ENCODE peak calls at places on chromosomes 3 and 15, in four cellular contexts. One of them, this sample, is unnamed.

GRCh38 chr3:188421836-188422540 is 268.0 kb downstream of the LPP start:
- DNase-seq in H1: no peak
- DNase-seq in esophagus muscularis mucosa: no peak
- DNase-seq in suprapubic skin: no peak
- DNase-seq in this sample: no peak

GRCh38 chr15:100341662-100342560 is at the start of gene ADAMTS17:
- DNase-seq in esophagus muscularis mucosa: peak
- DNase-seq in suprapubic skin: peak
- DNase-seq in H1: peak
- DNase-seq in this sample: peak

GRCh38 chr15:101115887-101116680 is 135.8 kb downstream of the CHSY1 start:
- DNase-seq in suprapubic skin: no peak
- DNase-seq in esophagus muscularis mucosa: no peak
- DNase-seq in H1: no peak
- DNase-seq in this sample: no peak

GRCh38 chr3:36959821-36960220 is 15.0 kb upstream of the TRANK1 start:
- DNase-seq in H1: no peak
- DNase-seq in esophagus muscularis mucosa: no peak
- DNase-seq in suprapubic skin: no peak
- DNase-seq in this sample: no peak

GRCh38 chr15:57646057-57646456 is 54.4 kb downstream of the MYZAP start:
- DNase-seq in esophagus muscularis mucosa: peak
- DNase-seq in H1: no peak
- DNase-seq in suprapubic skin: no peak
- DNase-seq in this sample: no peak

GRCh38 chr3:37722477-37722876 is 139.2 kb upstream of the CTDSPL start:
- DNase-seq in esophagus muscularis mucosa: no peak
- DNase-seq in suprapubic skin: no peak
- DNase-seq in H1: no peak
- DNase-seq in this sample: no peak

GRCh38 chr15:57411945-57412768 is 35.9 kb downstream of the CGNL1 start:
- DNase-seq in suprapubic skin: no peak
- DNase-seq in H1: no peak
- DNase-seq in esophagus muscularis mucosa: no peak
- DNase-seq in this sample: no peak

GRCh38 chr15:37035349-37035748 is 65.0 kb downstream of the MEIS2 start:
- DNase-seq in esophagus muscularis mucosa: no peak
- DNase-seq in suprapubic skin: no peak
- DNase-seq in H1: no peak
- DNase-seq in this sample: no peak

GRCh38 chr15:83278191-83278590 is 6.3 kb downstream of the BNC1 start:
- DNase-seq in suprapubic skin: no peak
- DNase-seq in H1: no peak
- DNase-seq in esophagus muscularis mucosa: peak
- DNase-seq in this sample: no peak

GRCh38 chr3:112293368-112294321 is at the start of gene SLC9C1:
- DNase-seq in H1: peak
- DNase-seq in esophagus muscularis mucosa: no peak
- DNase-seq in suprapubic skin: no peak
- DNase-seq in this sample: peak

GRCh38 chr15:94266789-94267188 is 35.4 kb downstream of the MCTP2 start:
- DNase-seq in suprapubic skin: no peak
- DNase-seq in H1: no peak
- DNase-seq in esophagus muscularis mucosa: no peak
- DNase-seq in this sample: no peak

GRCh38 chr15:40105517-40106202 is 3.0 kb downstream of the BMF start:
- DNase-seq in suprapubic skin: no peak
- DNase-seq in H1: no peak
- DNase-seq in esophagus muscularis mucosa: no peak
- DNase-seq in this sample: no peak

DNA sequence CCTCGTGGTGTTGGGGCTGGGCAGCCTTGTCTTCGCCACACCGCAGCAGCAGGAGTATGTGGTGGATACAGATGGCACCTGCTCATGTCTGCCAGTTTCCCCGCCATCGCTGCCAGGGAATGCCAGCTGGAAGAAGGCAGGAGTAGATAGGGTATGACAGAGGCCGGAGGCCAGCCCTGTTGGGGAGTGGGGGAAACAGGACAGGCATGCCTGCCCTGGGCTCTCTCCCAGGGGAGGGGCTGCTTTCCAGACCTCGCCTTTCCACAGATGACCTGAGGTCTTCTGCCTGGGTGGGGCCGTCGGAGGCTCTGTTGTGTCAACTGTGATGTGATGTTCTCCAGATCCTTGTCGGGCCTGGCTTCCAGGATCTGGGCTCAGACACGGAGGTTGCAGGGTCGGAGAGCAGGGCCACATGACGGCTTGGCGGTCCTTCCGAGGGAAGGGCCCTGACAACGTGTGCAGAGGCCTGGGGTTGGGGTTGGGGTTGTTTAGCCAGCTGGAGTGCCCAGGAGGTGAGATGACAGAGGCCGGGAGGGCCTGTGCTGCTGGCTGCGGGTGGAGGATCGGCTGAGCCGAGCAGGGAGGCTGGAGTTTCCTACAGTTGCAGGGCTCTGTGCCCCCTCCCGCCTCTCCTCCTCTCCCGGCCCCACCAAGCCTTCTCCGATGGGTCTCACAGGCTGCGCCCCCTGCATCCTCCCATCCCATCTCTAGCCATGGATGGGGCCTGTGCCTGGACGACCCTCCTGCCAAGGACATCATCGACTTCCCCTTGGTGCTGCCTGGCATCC is 102.0 kb downstream of the TBC1D2B start:
- DNase-seq in H1: peak
- DNase-seq in esophagus muscularis mucosa: no peak
- DNase-seq in suprapubic skin: peak
- DNase-seq in this sample: no peak
- TF ChIP-seq POLR2AphosphoS5 in H1: no peak
- TF ChIP-seq POLR2AphosphoS5 in esophagus muscularis mucosa: peak
- TF ChIP-seq POLR2AphosphoS5 in suprapubic skin: no peak
- TF ChIP-seq POLR2AphosphoS5 in this sample: no peak

GRCh38 chr15:63497642-63498100 is 6.7 kb upstream of the USP3 start:
- DNase-seq in esophagus muscularis mucosa: no peak
- DNase-seq in H1: no peak
- DNase-seq in suprapubic skin: no peak
- DNase-seq in this sample: no peak
- TF ChIP-seq POLR2AphosphoS5 in esophagus muscularis mucosa: peak
- TF ChIP-seq POLR2AphosphoS5 in H1: no peak
- TF ChIP-seq POLR2AphosphoS5 in suprapubic skin: no peak
- TF ChIP-seq POLR2AphosphoS5 in this sample: no peak

DNA sequence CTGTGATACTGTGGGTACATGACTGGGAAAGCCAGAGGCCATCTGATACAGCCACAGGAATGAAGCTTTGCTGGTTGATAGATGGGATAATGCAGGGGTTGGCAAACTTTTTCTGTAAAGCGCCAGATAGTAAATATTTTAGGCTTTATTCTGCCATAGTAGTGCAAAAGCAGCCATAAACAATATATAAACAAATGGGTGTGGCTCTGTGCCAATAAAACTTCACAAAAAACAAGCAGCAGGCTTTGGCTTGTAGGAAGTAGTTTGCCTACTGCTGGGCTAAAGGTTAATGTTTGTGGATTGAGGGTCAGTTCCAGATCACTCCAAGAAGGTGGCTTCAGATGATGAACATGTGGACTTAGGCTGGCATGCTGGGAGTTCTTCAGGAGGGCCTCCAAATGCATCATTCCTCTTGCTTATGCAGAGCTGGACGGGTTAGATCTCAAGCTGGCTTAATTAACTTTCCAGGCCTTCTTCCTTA is 305.7 kb downstream of the RPLP1 start:
- DNase-seq in suprapubic skin: no peak
- DNase-seq in esophagus muscularis mucosa: peak
- DNase-seq in H1: no peak
- DNase-seq in this sample: no peak
- TF ChIP-seq POLR2AphosphoS5 in suprapubic skin: no peak
- TF ChIP-seq POLR2AphosphoS5 in esophagus muscularis mucosa: no peak
- TF ChIP-seq POLR2AphosphoS5 in H1: no peak
- TF ChIP-seq POLR2AphosphoS5 in this sample: no peak

DNA sequence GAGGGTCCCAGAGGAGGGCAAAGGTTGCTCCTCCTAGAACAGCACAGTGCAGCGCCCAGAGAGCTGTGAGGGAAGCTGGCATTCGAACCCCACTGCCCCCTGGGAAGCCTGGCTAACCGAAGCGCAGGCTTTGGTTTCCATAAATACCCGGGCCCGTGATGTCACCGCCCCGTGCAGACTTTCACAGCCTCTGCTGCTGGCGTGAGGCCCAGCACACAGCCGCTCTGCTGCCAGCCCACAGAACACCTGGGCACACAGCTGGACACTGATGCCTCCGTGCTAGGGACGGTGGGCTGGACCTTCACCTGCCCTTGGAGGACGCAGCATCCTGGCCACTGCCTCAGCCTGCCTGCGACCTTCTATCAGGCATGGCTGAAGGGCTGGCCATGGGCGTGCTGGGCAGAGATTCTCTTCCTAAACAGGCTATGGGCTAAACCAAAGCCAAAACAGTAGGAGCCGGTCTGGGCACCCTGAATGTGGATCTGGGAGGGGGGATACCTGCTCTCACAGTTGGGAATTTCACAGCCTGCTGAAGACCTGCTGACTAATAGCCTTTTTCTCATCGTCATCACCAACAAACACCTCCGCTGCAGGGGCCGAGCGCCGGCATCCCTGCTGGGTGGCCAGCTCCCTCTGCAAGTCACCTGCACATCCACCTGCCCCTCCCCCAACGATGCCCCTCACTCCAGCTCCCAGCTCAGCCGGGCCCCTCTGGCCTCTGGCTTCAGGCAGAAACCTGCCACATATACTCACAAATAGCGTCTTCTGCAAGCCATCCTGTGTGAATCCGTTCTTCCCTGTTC is 789 bp downstream of the IQSEC1 start:
- DNase-seq in H1: peak
- DNase-seq in suprapubic skin: no peak
- DNase-seq in esophagus muscularis mucosa: no peak
- DNase-seq in this sample: no peak
- TF ChIP-seq POLR2AphosphoS5 in H1: no peak
- TF ChIP-seq POLR2AphosphoS5 in suprapubic skin: no peak
- TF ChIP-seq POLR2AphosphoS5 in esophagus muscularis mucosa: no peak
- TF ChIP-seq POLR2AphosphoS5 in this sample: no peak

GRCh38 chr3:169771651-169772529 is 1.3 kb upstream of the MYNN start:
- DNase-seq in suprapubic skin: no peak
- DNase-seq in H1: peak
- DNase-seq in esophagus muscularis mucosa: no peak
- DNase-seq in this sample: peak
- TF ChIP-seq POLR2AphosphoS5 in suprapubic skin: no peak
- TF ChIP-seq POLR2AphosphoS5 in H1: no peak
- TF ChIP-seq POLR2AphosphoS5 in esophagus muscularis mucosa: no peak
- TF ChIP-seq POLR2AphosphoS5 in this sample: no peak

DNA sequence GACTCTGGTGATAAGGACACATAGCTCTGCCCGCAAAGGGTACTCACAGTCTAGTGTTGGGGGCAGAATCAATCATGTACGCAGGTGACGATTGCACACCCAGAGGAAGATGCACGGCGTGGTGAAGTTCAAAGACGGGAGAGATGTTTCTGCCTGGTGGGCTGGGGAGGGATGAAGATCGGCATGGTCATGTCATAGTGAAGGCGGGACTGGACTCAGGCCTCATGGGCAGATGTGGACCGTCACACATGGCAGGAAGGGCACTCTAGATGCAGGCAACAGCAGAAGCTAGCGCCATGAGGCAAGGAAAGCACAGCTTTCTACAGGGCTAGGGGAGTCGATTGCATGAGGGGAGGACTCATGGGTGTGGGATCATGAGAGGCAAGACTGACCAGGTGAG is 240.6 kb downstream of the OPA1 start:
- DNase-seq in H1: no peak
- DNase-seq in esophagus muscularis mucosa: no peak
- DNase-seq in suprapubic skin: no peak
- DNase-seq in this sample: no peak
- TF ChIP-seq POLR2AphosphoS5 in H1: no peak
- TF ChIP-seq POLR2AphosphoS5 in esophagus muscularis mucosa: no peak
- TF ChIP-seq POLR2AphosphoS5 in suprapubic skin: no peak
- TF ChIP-seq POLR2AphosphoS5 in this sample: no peak

GRCh38 chr3:78957456-78957855 is 810.3 kb downstream of the ROBO1 start:
- DNase-seq in suprapubic skin: no peak
- DNase-seq in H1: no peak
- DNase-seq in esophagus muscularis mucosa: no peak
- DNase-seq in this sample: no peak

DNA sequence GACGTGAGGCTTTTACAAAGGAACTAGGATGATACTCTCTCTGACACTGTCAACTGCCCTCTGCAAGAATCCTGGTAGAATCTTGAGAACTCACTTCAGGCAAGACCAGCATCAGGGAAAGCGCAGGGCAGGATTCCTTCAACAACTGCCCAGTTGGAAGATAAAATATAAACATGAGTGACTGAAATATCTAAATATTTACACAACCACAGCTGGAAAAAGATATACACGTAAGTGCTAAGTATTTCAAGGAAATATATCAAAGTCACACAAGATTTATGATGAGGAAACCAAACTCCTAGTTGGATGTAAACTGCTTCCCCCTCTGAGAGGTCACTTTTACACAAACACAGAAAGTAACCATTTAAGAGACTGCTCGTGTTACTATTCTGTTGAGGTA is 816.3 kb downstream of the ROBO1 start:
- DNase-seq in esophagus muscularis mucosa: no peak
- DNase-seq in suprapubic skin: no peak
- DNase-seq in H1: no peak
- DNase-seq in this sample: no peak
- TF ChIP-seq POLR2AphosphoS5 in esophagus muscularis mucosa: no peak
- TF ChIP-seq POLR2AphosphoS5 in suprapubic skin: no peak
- TF ChIP-seq POLR2AphosphoS5 in H1: no peak
- TF ChIP-seq POLR2AphosphoS5 in this sample: no peak

GRCh38 chr3:10753964-10754363 is 62.1 kb upstream of the SLC6A11 start:
- DNase-seq in esophagus muscularis mucosa: no peak
- DNase-seq in suprapubic skin: peak
- DNase-seq in H1: peak
- DNase-seq in this sample: no peak
- TF ChIP-seq POLR2AphosphoS5 in esophagus muscularis mucosa: no peak
- TF ChIP-seq POLR2AphosphoS5 in suprapubic skin: no peak
- TF ChIP-seq POLR2AphosphoS5 in H1: no peak
- TF ChIP-seq POLR2AphosphoS5 in this sample: no peak

GRCh38 chr3:33787328-33788009 is 11.0 kb upstream of the PDCD6IP start:
- DNase-seq in esophagus muscularis mucosa: no peak
- DNase-seq in suprapubic skin: no peak
- DNase-seq in H1: peak
- DNase-seq in this sample: peak
- TF ChIP-seq POLR2AphosphoS5 in esophagus muscularis mucosa: no peak
- TF ChIP-seq POLR2AphosphoS5 in suprapubic skin: no peak
- TF ChIP-seq POLR2AphosphoS5 in H1: no peak
- TF ChIP-seq POLR2AphosphoS5 in this sample: no peak

This sample was measured in Panc1.